ENCODE peak calls at places on chromosomes 16 and 17, in five cellular contexts. U is ovary, I is heart right ventricle, L is GM12865, G is mucosa of descending colon. C is an unnamed sample.

GRCh38 chr16:12569061-12569460 is 234.6 kb downstream of the CPPED1 start:
- DNase-seq in U (no peak), I (no peak), L (no peak), G (no peak), C (no peak)

GRCh38 chr16:14388243-14388642 is 241.8 kb downstream of the PARN start:
- DNase-seq in U (no peak), I (no peak), L (no peak), G (no peak), C (no peak)

GRCh38 chr17:20086416-20087074 is 77.4 kb downstream of the SPECC1 start:
- DNase-seq in U (no peak), I (no peak), L (no peak), G (no peak), C (no peak)

GRCh38 chr17:61903251-61903650 is 24.5 kb downstream of the INTS2 start:
- DNase-seq in U (no peak), I (no peak), L (no peak), G (no peak), C (no peak)

GRCh38 chr16:76696876-76697275 is 419.7 kb downstream of the CNTNAP4 start:
- DNase-seq in U (no peak), I (no peak), L (no peak), G (no peak), C (no peak)

GRCh38 chr16:49958474-49958873 is 66.6 kb upstream of the CNEP1R1 start:
- DNase-seq in U (no peak), I (no peak), L (no peak), G (no peak), C (no peak)

GRCh38 chr16:51151951-51152663 is 1.0 kb upstream of the SALL1 start:
- DNase-seq in U (peak), I (peak), L (no peak), G (peak), C (no peak)

GRCh38 chr17:68682913-68683312 is 81.7 kb upstream of the FAM20A start:
- DNase-seq in U (no peak), I (no peak), L (no peak), G (no peak), C (no peak)

GRCh38 chr16:57707331-57707730 is 12.7 kb downstream of the DRC7 start:
- DNase-seq in U (no peak), I (no peak), L (no peak), G (no peak), C (no peak)

GRCh38 chr16:22369221-22369811 is 5.1 kb downstream of the CDR2 start:
- DNase-seq in U (peak), I (no peak), L (peak), G (no peak), C (no peak)

GRCh38 chr16:71895679-71896385 is 501 bp downstream of the IST1 start:
- DNase-seq in U (no peak), I (peak), L (peak), G (no peak), C (peak)

GRCh38 chr16:22141746-22142145 is 20.6 kb upstream of the SDR42E2 start:
- DNase-seq in U (no peak), I (no peak), L (peak), G (no peak), C (no peak)

GRCh38 chr17:73320601-73321264 is 8.9 kb upstream of the CDC42EP4 start:
- DNase-seq in U (no peak), I (no peak), L (no peak), G (no peak), C (no peak)

GRCh38 chr16:86477642-86478041 is 32.7 kb upstream of the FOXF1 start:
- DNase-seq in U (no peak), I (no peak), L (no peak), G (no peak), C (no peak)

GRCh38 chr16:47721016-47721673 is 260.0 kb downstream of the PHKB start:
- DNase-seq in U (no peak), I (no peak), L (no peak), G (no peak), C (no peak)

GRCh38 chr16:76614255-76614654 is 337.1 kb downstream of the CNTNAP4 start:
- DNase-seq in U (no peak), I (no peak), L (no peak), G (no peak), C (no peak)

GRCh38 chr16:88790312-88791150 is 5.5 kb upstream of the PIEZO1 start:
- DNase-seq in U (no peak), I (peak), L (peak), G (peak), C (peak)

GRCh38 chr17:37736428-37736827 is 8.4 kb downstream of the HNF1B start:
- DNase-seq in U (no peak), I (no peak), L (no peak), G (no peak), C (no peak)

GRCh38 chr17:1643293-1643998 is 2.1 kb downstream of the SCARF1 start:
- DNase-seq in U (no peak), I (peak), L (peak), G (peak), C (peak)
- H3K4me3 ChIP-seq in U (peak), I (peak), L (peak), G (no peak), C (peak)

GRCh38 chr17:50195196-50195865 is 6.1 kb downstream of the COL1A1 start:
- DNase-seq in U (no peak), I (no peak), L (no peak), G (no peak), C (peak)
- H3K4me3 ChIP-seq in U (no peak), I (no peak), L (no peak), G (no peak), C (no peak)

DNA sequence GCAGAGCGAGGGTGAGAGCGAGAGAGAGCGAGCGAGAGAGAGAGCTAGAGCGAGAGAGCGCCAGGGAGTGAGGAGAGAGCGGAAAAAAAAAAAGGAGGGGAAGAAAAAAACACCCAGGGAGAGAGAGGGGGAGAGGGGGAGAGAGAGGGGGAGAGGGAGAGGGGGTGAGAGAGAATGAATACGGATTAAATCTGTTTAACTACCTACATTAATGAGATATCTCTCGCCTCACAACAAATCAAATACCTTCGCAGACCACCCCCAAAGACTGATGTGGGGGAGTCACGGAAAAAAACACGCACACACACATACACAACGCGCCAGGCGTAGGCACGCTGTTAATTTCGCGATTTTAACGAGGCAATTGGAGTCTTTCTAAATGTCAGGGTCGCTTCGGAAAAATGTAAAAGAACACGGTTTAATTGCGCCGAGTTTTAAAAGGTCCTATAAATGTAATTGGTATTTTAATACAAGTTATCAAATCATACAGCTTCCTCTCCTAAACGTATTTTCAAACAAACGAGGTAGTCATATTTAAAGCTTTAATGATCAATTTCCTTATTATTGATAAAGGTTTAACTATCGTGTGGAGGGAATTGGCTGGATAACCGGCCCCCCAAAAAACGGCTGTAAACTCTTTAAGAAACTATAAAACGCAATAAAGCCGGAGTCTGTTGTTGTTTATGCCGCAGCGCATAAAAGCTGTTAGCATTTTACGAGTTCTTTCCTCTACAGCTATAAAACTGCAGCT is at the start of gene HOXB8:
- DNase-seq in U (no peak), I (no peak), L (no peak), G (peak), C (no peak)
- H3K4me3 ChIP-seq in U (no peak), I (peak), L (no peak), G (no peak), C (peak)

GRCh38 chr17:42287305-42288077 is 807 bp upstream of the STAT5A start:
- DNase-seq in U (peak), I (peak), L (peak), G (peak), C (peak)

GRCh38 chr17:42290577-42290976 is 2.3 kb downstream of the STAT5A start:
- DNase-seq in U (no peak), I (no peak), L (no peak), G (peak), C (no peak)

GRCh38 chr17:42288078-42288984 is at the start of gene STAT5A:
- DNase-seq in U (peak), I (peak), L (peak), G (peak), C (peak)

GRCh38 chr17:42289863-42290165 is 1.5 kb downstream of the STAT5A start:
- DNase-seq in U (no peak), I (no peak), L (no peak), G (no peak), C (no peak)

GRCh38 chr17:42288985-42289862 is 926 bp downstream of the STAT5A start:
- DNase-seq in U (peak), I (peak), L (peak), G (peak), C (peak)
- H3K4me3 ChIP-seq in U (peak), I (peak), L (peak), G (peak), C (peak)

DNA sequence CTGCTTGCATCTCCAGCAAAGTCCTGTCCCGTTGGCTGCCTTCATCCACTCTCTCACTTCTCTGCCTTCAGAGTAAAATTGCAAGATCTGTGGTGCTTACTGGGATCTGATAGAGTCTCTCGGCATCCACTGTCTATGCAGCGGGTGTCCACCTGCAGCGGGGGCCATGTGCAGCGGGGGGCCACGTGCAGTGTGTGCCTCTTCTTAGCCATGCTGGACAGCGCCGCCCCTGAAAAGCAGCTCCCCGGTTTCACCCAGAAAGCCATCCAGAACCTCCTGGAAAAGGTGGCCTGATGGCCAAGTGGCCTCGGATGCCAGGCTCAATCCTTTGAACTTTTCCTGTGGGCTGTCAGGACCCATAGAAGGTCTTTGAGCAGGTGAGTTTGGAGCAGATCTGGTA is 9.5 kb downstream of the STX4 start:
- DNase-seq in U (no peak), I (no peak), L (no peak), G (no peak), C (no peak)
- H3K4me3 ChIP-seq in U (no peak), I (no peak), L (no peak), G (no peak), C (no peak)

GRCh38 chr17:76972046-76972641 is 103.9 kb downstream of the MGAT5B start:
- DNase-seq in U (no peak), I (no peak), L (no peak), G (no peak), C (no peak)

GRCh38 chr17:76966486-76967181 is 98.4 kb downstream of the MGAT5B start:
- DNase-seq in U (no peak), I (no peak), L (no peak), G (no peak), C (no peak)

GRCh38 chr17:76967762-76968161 is 99.6 kb downstream of the MGAT5B start:
- DNase-seq in U (no peak), I (no peak), L (no peak), G (no peak), C (no peak)

GRCh38 chr17:76968707-76969597 is 100.7 kb downstream of the MGAT5B start:
- DNase-seq in U (no peak), I (no peak), L (peak), G (peak), C (peak)

GRCh38 chr17:76969598-76970172 is 101.5 kb downstream of the MGAT5B start:
- DNase-seq in U (no peak), I (no peak), L (no peak), G (no peak), C (no peak)
- H3K4me3 ChIP-seq in U (no peak), I (peak), L (no peak), G (no peak), C (peak)

GRCh38 chr17:835263-835662 is 53.1 kb downstream of the MRM3 start:
- DNase-seq in U (peak), I (no peak), L (no peak), G (no peak), C (no peak)
- H3K4me3 ChIP-seq in U (no peak), I (no peak), L (no peak), G (no peak), C (no peak)

GRCh38 chr17:82063424-82064415 is 1.9 kb downstream of the DUS1L start:
- DNase-seq in U (no peak), I (peak), L (no peak), G (no peak), C (no peak)
- H3K4me3 ChIP-seq in U (no peak), I (no peak), L (no peak), G (no peak), C (no peak)

C was measured in lower lobe of right lung.